ENCODE peak calls at places on chromosomes 6 and 20, in four cellular contexts. One of them, this sample, is unnamed.

GRCh38 chr20:7231303-7231702 is 463.8 kb downstream of the BMP2 start:
- DNase-seq in HepG2: no peak
- DNase-seq in GM12878: no peak
- DNase-seq in K562: no peak
- DNase-seq in this sample: no peak

GRCh38 chr20:38806855-38807655 is 1.6 kb downstream of the PPP1R16B start:
- DNase-seq in HepG2: no peak
- DNase-seq in GM12878: no peak
- DNase-seq in K562: no peak
- DNase-seq in this sample: peak; percentile 27

GRCh38 chr6:14046476-14047068 is 71.0 kb upstream of the CD83 start:
- DNase-seq in HepG2: peak; percentile 30
- DNase-seq in GM12878: no peak
- DNase-seq in K562: peak; percentile 70
- DNase-seq in this sample: peak; percentile 51

GRCh38 chr6:116218866-116219265 is 35.0 kb downstream of the TSPYL4 start:
- DNase-seq in HepG2: no peak
- DNase-seq in GM12878: no peak
- DNase-seq in K562: no peak
- DNase-seq in this sample: no peak

GRCh38 chr6:126367849-126368248 is 27.9 kb downstream of the CENPW start:
- DNase-seq in HepG2: no peak
- DNase-seq in GM12878: no peak
- DNase-seq in K562: no peak
- DNase-seq in this sample: no peak

GRCh38 chr6:82861121-82861520 is 204.5 kb downstream of the UBE3D start:
- DNase-seq in HepG2: no peak
- DNase-seq in GM12878: no peak
- DNase-seq in K562: no peak
- DNase-seq in this sample: no peak

GRCh38 chr6:149015877-149016525 is 269.2 kb downstream of the UST start:
- DNase-seq in HepG2: no peak
- DNase-seq in GM12878: no peak
- DNase-seq in K562: no peak
- DNase-seq in this sample: no peak

GRCh38 chr20:34624628-34625027 is 52.3 kb downstream of the PIGU start:
- DNase-seq in HepG2: no peak
- DNase-seq in GM12878: no peak
- DNase-seq in K562: no peak
- DNase-seq in this sample: no peak

GRCh38 chr6:5507056-5507722 is 245.9 kb downstream of the FARS2 start:
- DNase-seq in HepG2: no peak
- DNase-seq in GM12878: peak; percentile 92
- DNase-seq in K562: no peak
- DNase-seq in this sample: no peak

GRCh38 chr6:8182857-8183256 is 80.5 kb upstream of the EEF1E1 start:
- DNase-seq in HepG2: no peak
- DNase-seq in GM12878: no peak
- DNase-seq in K562: no peak
- DNase-seq in this sample: no peak

GRCh38 chr20:59020938-59021551 is 1.8 kb downstream of the TUBB1 start:
- DNase-seq in HepG2: no peak
- DNase-seq in GM12878: no peak
- DNase-seq in K562: peak; percentile 58
- DNase-seq in this sample: no peak

GRCh38 chr6:30945281-30945680 is 4.5 kb downstream of the MUCL3 start:
- DNase-seq in HepG2: no peak
- DNase-seq in GM12878: no peak
- DNase-seq in K562: no peak
- DNase-seq in this sample: no peak

GRCh38 chr6:63525186-63525878 is 46.9 kb upstream of the LOC128125822 start:
- DNase-seq in HepG2: no peak
- DNase-seq in GM12878: no peak
- DNase-seq in K562: no peak
- DNase-seq in this sample: no peak

GRCh38 chr20:40008177-40008576 is 680.9 kb downstream of the MAFB start:
- DNase-seq in HepG2: no peak
- DNase-seq in GM12878: no peak
- DNase-seq in K562: no peak
- DNase-seq in this sample: no peak

DNA sequence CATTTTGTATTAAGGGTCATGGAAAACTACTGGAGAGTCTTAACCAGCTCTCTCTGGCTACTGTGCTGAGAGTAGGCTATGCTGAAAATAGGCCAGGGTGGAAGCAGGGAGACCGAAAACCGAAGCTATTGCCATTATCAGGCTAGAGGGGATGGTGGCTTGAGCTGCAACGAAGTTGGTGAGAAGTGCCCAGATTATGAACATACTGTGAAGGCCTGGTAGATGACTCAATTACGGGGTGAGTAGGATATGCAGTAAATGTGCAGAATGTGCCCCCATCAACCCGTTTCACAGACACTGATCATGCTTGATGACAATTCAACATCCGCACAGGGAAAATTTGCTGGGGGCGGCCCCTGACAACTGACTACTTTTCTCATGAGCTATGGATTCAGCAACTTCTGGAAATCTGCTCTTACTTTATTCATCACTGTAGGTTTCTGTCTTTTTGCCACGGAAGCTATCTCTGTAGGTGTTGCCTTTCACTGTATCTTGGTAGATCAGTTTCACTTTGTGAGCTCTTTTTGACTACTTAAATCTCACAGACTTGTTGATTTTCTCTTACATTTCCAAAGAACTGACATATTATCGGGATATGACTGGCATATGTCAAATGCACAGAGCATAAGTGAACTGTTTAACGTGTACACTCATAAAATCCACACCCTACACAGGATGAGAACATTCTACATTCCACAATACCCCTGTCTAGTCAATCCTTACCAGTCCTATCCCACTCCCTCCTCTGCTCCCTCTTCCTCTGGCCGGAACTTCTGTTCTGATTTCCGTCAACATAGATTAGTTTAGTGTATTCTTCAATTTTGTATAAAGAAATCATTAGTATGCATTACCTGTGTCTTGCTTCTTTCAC is 15.5 kb upstream of the MEP1A start:
- DNase-seq in HepG2: no peak
- DNase-seq in GM12878: no peak
- DNase-seq in K562: no peak
- DNase-seq in this sample: no peak
- TF ChIP-seq CREB1 in HepG2: no peak
- TF ChIP-seq CREB1 in GM12878: no peak
- TF ChIP-seq CREB1 in K562: no peak
- TF ChIP-seq CREB1 in this sample: no peak

GRCh38 chr20:63224272-63225081 is 8.5 kb upstream of the YTHDF1 start:
- DNase-seq in HepG2: peak; percentile 56
- DNase-seq in GM12878: no peak
- DNase-seq in K562: peak; percentile 57
- DNase-seq in this sample: no peak
- TF ChIP-seq CREM in HepG2: no peak
- TF ChIP-seq CREM in GM12878: no peak
- TF ChIP-seq CREM in K562: no peak
- TF ChIP-seq CREM in this sample: no peak

GRCh38 chr20:54218470-54218869 is 10.6 kb downstream of the PFDN4 start:
- DNase-seq in HepG2: no peak
- DNase-seq in GM12878: no peak
- DNase-seq in K562: no peak
- DNase-seq in this sample: no peak

GRCh38 chr20:54217762-54218161 is 9.9 kb downstream of the PFDN4 start:
- DNase-seq in HepG2: no peak
- DNase-seq in GM12878: no peak
- DNase-seq in K562: no peak
- DNase-seq in this sample: no peak

GRCh38 chr20:54220722-54221121 is 12.8 kb downstream of the PFDN4 start:
- DNase-seq in HepG2: no peak
- DNase-seq in GM12878: no peak
- DNase-seq in K562: no peak
- DNase-seq in this sample: no peak

GRCh38 chr20:54221383-54221782 is 13.5 kb downstream of the PFDN4 start:
- DNase-seq in HepG2: no peak
- DNase-seq in GM12878: no peak
- DNase-seq in K562: no peak
- DNase-seq in this sample: no peak

DNA sequence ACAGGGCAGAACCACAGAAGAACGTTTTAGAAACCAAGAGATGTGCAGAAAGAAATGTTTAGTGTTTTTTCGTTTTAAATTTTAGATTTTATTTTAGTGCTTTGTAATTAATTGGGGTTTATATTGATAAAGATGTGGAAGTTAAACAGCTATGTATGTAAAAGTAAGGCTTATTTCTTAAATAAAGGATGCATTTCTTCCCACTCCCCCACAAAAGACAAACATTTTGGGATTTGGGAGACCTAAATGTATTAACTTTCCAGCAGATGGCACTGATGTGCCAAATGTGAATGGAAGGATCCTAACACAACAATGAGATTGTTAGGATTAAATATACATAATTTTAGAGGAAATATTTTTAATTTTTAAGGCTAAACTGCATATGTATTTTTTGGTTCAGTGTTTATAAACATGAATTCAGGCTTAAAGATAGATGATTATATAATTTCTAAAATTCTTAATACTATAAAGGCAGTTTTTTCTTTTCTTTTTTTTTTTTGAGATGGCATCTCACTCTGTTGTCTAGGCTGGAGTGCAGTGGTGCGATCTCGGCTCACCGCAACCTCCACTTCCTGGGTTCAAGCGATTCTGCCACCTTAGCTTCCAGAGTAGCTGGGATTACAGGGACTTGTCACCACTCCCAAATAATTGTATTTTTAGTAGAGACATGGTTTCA is 12.0 kb downstream of the PFDN4 start:
- DNase-seq in HepG2: peak; percentile 61
- DNase-seq in GM12878: no peak
- DNase-seq in K562: no peak
- DNase-seq in this sample: no peak
- TF ChIP-seq CREB1 in HepG2: no peak
- TF ChIP-seq CREB1 in GM12878: no peak
- TF ChIP-seq CREB1 in K562: no peak
- TF ChIP-seq CREB1 in this sample: no peak

DNA sequence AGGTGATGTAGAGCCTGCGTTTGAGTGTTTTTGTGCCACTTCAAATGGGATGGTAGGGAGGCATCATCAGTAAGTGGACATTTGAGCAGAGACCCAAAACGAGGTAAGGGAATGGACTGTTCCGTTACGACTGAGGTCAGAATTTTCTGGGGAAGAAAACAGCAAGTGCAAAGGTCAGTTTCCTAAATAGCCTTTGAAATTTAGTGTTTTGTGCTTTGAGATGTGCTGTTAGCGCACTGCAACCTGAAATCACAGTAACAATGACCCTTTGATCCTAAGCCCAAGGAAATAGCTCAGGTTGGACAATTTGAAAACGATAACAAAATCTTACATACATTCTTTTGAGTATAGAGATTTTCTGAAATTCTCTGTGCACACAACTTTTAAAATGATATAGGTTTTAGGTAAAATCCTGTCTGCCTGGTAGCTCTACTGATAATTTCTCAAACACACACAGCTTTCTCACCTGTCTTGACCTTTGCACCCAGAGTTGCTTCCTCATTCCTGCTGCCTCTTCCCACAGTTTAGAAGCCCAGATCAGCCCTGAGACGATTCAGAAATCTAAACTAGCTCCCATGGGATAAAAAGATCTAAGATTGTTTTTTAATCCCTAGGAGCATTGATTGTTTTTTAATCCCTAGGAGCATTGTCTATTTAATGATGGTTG is 22.1 kb downstream of the DCBLD1 start:
- DNase-seq in HepG2: peak; percentile 68
- DNase-seq in GM12878: no peak
- DNase-seq in K562: no peak
- DNase-seq in this sample: no peak
- TF ChIP-seq CREM in HepG2: no peak
- TF ChIP-seq CREM in GM12878: no peak
- TF ChIP-seq CREM in K562: no peak
- TF ChIP-seq CREM in this sample: no peak

GRCh38 chr6:150721411-150722266 is 122.0 kb downstream of the PLEKHG1 start:
- DNase-seq in HepG2: no peak
- DNase-seq in GM12878: no peak
- DNase-seq in K562: no peak
- DNase-seq in this sample: no peak

GRCh38 chr6:150719099-150719767 is 119.5 kb downstream of the PLEKHG1 start:
- DNase-seq in HepG2: no peak
- DNase-seq in GM12878: no peak
- DNase-seq in K562: no peak
- DNase-seq in this sample: no peak

GRCh38 chr6:150723056-150723658 is 123.5 kb downstream of the PLEKHG1 start:
- DNase-seq in HepG2: no peak
- DNase-seq in GM12878: no peak
- DNase-seq in K562: no peak
- DNase-seq in this sample: no peak

GRCh38 chr6:150719861-150720260 is 120.2 kb downstream of the PLEKHG1 start:
- DNase-seq in HepG2: no peak
- DNase-seq in GM12878: no peak
- DNase-seq in K562: no peak
- DNase-seq in this sample: no peak

GRCh38 chr6:150720774-150721233 is 121.1 kb downstream of the PLEKHG1 start:
- DNase-seq in HepG2: no peak
- DNase-seq in GM12878: peak; percentile 94
- DNase-seq in K562: no peak
- DNase-seq in this sample: no peak
- TF ChIP-seq CREB1 in HepG2: no peak
- TF ChIP-seq CREB1 in GM12878: peak; percentile 87
- TF ChIP-seq CREB1 in K562: no peak
- TF ChIP-seq CREB1 in this sample: no peak

GRCh38 chr20:2798095-2798805 is 2.2 kb downstream of the CPXM1 start:
- DNase-seq in HepG2: no peak
- DNase-seq in GM12878: no peak
- DNase-seq in K562: no peak
- DNase-seq in this sample: no peak

GRCh38 chr20:2798814-2799213 is 1.6 kb downstream of the CPXM1 start:
- DNase-seq in HepG2: no peak
- DNase-seq in GM12878: no peak
- DNase-seq in K562: no peak
- DNase-seq in this sample: no peak

GRCh38 chr20:2800590-2801458 is at the start of gene CPXM1:
- DNase-seq in HepG2: peak; percentile 46
- DNase-seq in GM12878: no peak
- DNase-seq in K562: peak; percentile 54
- DNase-seq in this sample: peak; percentile 77

GRCh38 chr20:2799688-2800589 is 488 bp downstream of the CPXM1 start:
- DNase-seq in HepG2: no peak
- DNase-seq in GM12878: no peak
- DNase-seq in K562: no peak
- DNase-seq in this sample: peak; percentile 39

DNA sequence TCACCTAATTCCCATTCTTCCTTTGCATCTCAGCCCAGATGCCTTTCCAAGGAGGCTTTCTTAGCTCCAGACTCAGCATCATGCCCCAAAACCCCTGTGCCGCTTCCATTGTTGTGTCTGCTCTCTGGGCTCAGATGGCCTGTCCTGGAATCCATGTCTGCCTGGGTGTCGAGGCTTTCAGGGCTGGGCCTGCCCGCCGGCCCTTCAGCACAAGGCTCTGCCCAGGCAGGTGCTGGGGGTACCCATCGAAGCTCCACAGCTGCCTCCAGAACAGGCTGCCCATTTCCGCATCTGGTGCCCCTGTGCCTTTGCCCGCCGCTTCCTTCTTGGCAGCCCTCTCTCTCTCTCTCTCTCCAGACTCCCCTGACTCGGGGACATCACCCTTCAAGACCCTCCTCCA is 1.2 kb downstream of the CPXM1 start:
- DNase-seq in HepG2: no peak
- DNase-seq in GM12878: no peak
- DNase-seq in K562: no peak
- DNase-seq in this sample: no peak
- TF ChIP-seq CREM in HepG2: no peak
- TF ChIP-seq CREM in GM12878: no peak
- TF ChIP-seq CREM in K562: no peak
- TF ChIP-seq CREM in this sample: no peak

GRCh38 chr6:106620931-106621672 is 8.2 kb downstream of the RTN4IP1 start:
- DNase-seq in HepG2: peak; percentile 43
- DNase-seq in GM12878: no peak
- DNase-seq in K562: no peak
- DNase-seq in this sample: no peak
- TF ChIP-seq CREB1 in HepG2: no peak
- TF ChIP-seq CREB1 in GM12878: no peak
- TF ChIP-seq CREB1 in K562: no peak
- TF ChIP-seq CREB1 in this sample: no peak

This sample was measured in WTC11.